ENCODE peak calls at places on chromosomes 16 and 17, in seven cellular contexts. S is tibial artery, I is brain microvascular endothelial cell, Z is colonic mucosa, K is AG04450, R is dorsolateral prefrontal cortex, X is caudate nucleus. E is an unnamed sample.

GRCh38 chr17:82118815-82119380 is 20.9 kb upstream of the FASN start:
- DNase-seq in I (no peak), K (no peak), R (no peak), X (no peak), Z (no peak), S (no peak), E (no peak)

GRCh38 chr17:73914536-73915274 is 270.5 kb upstream of the SDK2 start:
- DNase-seq in I (no peak), Z (no peak), R (no peak), S (no peak), K (no peak), X (no peak), E (no peak)

GRCh38 chr17:41689497-41690299 is 1.0 kb downstream of the EIF1 start:
- DNase-seq in S (no peak), X (no peak), R (no peak), I (peak; percentile 60), K (no peak), Z (peak; percentile 71), E (no peak)

GRCh38 chr16:15038689-15039088 is 17.2 kb downstream of the NTAN1 start:
- DNase-seq in Z (no peak), S (no peak), X (no peak), K (no peak), I (no peak), R (no peak), E (no peak)

GRCh38 chr16:28318042-28318597 is 25.8 kb downstream of the SBK1 start:
- DNase-seq in Z (no peak), K (no peak), R (no peak), X (no peak), I (no peak), S (no peak), E (no peak)

GRCh38 chr16:50261160-50261706 is 5.1 kb upstream of the ADCY7 start:
- DNase-seq in X (no peak), Z (no peak), K (no peak), R (no peak), S (peak; percentile 14), I (no peak), E (no peak)

GRCh38 chr16:82657239-82657638 is 30.5 kb downstream of the CDH13 start:
- DNase-seq in S (no peak), R (no peak), I (peak; percentile 86), Z (no peak), K (no peak), X (no peak), E (no peak)

GRCh38 chr17:37506678-37507077 is 17.0 kb downstream of the DUSP14 start:
- DNase-seq in K (no peak), S (no peak), R (peak; percentile 45), I (peak; percentile 29), Z (no peak), X (no peak), E (no peak)

GRCh38 chr16:72862090-72862489 is 185.8 kb downstream of the ZFHX3 start:
- DNase-seq in I (no peak), K (no peak), Z (no peak), R (no peak), X (no peak), S (no peak), E (no peak)

GRCh38 chr17:66348605-66349165 is 46.3 kb downstream of the PRKCA start:
- DNase-seq in R (no peak), I (peak; percentile 83), X (peak; percentile 4), K (peak; percentile 62), Z (peak; percentile 79), S (no peak), E (no peak)
- H3K27ac ChIP-seq in R (no peak overlapping the region), I (peak overlapping the region; percentile 3), X (no peak overlapping the region), K (peak overlapping the region; percentile 25), Z (peak overlapping the region; percentile 51), S (no peak overlapping the region), E (no peak overlapping the region)

GRCh38 chr17:4497101-4497824 is 1.4 kb upstream of the SPNS2 start:
- DNase-seq in S (no peak), Z (no peak), X (peak; percentile 38), R (peak; percentile 58), K (no peak), I (no peak), E (no peak)

GRCh38 chr17:4501295-4501949 is 2.7 kb downstream of the SPNS2 start:
- DNase-seq in K (no peak), I (no peak), S (no peak), R (no peak), X (no peak), Z (no peak), E (no peak)

GRCh38 chr17:4500188-4500565 is 1.5 kb downstream of the SPNS2 start:
- DNase-seq in I (no peak), Z (no peak), K (no peak), R (no peak), S (no peak), X (no peak), E (no peak)

GRCh38 chr17:4498461-4499397 is at the start of gene SPNS2:
- DNase-seq in X (peak; percentile 78), K (no peak), I (no peak), S (peak; percentile 45), R (peak; percentile 82), Z (peak; percentile 65), E (peak; percentile 56)

DNA sequence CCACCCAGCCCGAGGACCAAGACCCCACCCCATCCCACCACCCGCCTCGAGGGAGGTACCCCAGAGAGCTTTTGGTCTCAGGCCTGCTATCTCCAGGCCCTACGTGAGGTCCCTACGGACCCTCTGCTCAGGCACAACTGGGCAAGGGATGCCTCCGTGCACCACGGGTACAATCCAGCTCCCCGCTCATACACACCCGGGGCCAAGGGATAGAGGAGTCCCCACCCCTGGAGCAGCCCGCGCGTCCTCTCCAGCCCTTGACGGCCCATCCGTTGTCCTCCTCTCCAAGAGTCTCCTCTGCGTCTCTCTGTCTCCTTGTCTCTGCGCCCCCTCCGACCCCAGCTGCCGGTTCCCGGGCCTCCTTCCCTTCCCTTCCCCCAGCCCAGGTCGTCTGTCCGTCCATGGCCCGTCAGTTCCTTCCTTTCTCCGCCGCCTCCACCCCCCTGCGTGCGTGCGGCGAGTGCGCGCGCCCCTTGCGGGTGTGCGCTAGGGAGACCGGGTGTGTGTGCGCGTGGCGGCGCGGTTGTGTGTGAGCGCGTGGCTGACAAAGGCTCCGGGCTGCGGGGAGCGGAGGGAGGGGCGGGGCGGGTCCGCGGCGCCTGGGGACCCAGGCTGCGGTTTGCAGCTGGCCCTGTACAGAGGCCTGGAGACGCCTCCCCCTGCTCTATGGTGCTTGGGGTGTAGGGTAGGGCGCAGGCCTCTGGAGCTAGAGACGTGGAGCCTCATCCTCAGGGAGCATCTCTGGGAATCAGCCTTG is 928 bp downstream of the SPNS2 start:
- DNase-seq in I (no peak), R (peak; percentile 68), X (peak; percentile 78), K (no peak), Z (no peak), S (no peak), E (no peak)
- H3K27ac ChIP-seq in I (no peak overlapping the region), R (peak overlapping the region; percentile 67), X (peak overlapping the region; percentile 70), K (no peak overlapping the region), Z (peak overlapping the region; percentile 12), S (peak overlapping the region; percentile 7), E (no peak overlapping the region)

DNA sequence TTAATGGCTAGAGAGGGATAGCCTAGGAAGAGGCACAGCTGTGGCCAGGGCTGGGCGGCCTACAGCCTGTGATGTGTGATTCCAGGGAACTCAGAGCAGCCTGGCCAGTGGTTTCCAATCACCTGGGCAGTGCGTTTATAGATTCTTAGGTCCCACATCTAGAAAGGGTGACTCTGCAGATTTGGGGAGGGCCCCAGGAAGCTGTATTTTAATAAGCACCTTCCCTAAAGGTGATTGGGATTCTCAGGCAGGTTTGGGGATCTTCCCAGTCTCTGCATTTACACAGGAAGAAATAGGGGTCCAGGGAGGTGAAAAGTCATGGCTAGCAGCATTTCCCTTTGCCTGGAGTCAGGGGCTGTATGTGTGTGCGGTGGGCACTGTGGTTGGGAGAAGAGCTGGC is 9.5 kb downstream of the SPNS2 start:
- DNase-seq in K (no peak), X (no peak), I (no peak), Z (no peak), R (no peak), S (no peak), E (no peak)
- H3K27ac ChIP-seq in K (no peak overlapping the region), X (no peak overlapping the region), I (no peak overlapping the region), Z (no peak overlapping the region), R (no peak overlapping the region), S (peak overlapping the region; percentile 75), E (no peak overlapping the region)

GRCh38 chr16:89366561-89367537 is 123.5 kb downstream of the ANKRD11 start:
- DNase-seq in R (no peak), S (no peak), I (no peak), Z (no peak), X (no peak), K (no peak), E (no peak)

GRCh38 chr16:89365044-89365467 is 125.3 kb downstream of the ANKRD11 start:
- DNase-seq in R (no peak), X (no peak), Z (no peak), I (peak; percentile 87), K (peak; percentile 45), S (no peak), E (no peak)

GRCh38 chr16:89365996-89366395 is 124.4 kb downstream of the ANKRD11 start:
- DNase-seq in I (no peak), K (no peak), X (no peak), S (no peak), Z (no peak), R (no peak), E (no peak)

GRCh38 chr16:89363621-89364393 is 126.6 kb downstream of the ANKRD11 start:
- DNase-seq in S (no peak), K (no peak), I (peak; percentile 82), R (no peak), X (no peak), Z (no peak), E (peak; percentile 40)

DNA sequence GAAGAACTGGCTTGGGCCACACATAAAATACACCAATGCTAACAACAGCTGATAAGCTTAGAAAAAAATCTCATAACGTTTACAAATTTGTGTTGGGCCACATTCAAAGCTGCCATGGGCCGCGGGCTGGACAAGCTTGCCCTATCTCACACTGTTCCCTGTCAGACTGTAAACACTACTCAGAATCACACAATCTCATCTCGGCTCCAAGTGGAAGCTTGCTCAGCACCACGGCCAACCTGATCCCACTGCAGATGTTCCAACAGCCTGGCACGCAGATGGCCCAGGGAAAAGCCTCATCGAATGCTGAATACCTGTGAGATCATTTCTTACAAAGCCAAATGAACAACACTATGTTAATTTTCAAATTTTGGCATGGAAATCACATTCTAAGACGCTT is 125.8 kb downstream of the ANKRD11 start:
- DNase-seq in R (no peak), I (no peak), K (peak; percentile 29), Z (no peak), X (no peak), S (no peak), E (no peak)
- H3K27ac ChIP-seq in R (peak overlapping the region; percentile 2), I (peak overlapping the region; percentile 89), K (peak overlapping the region; percentile 83), Z (no peak overlapping the region), X (no peak overlapping the region), S (no peak overlapping the region), E (no peak overlapping the region)

GRCh38 chr17:29127840-29128239 is 52.4 kb downstream of the MYO18A start:
- DNase-seq in I (no peak), Z (no peak), K (no peak), X (no peak), S (no peak), R (no peak), E (no peak)
- H3K27ac ChIP-seq in I (no peak overlapping the region), Z (no peak overlapping the region), K (no peak overlapping the region), X (peak overlapping the region; percentile 11), S (no peak overlapping the region), R (peak overlapping the region; percentile 37), E (no peak overlapping the region)

E was measured in CD4-positive, alpha-beta T cell.